ENCODE peak calls at places on chromosome 11, in five cellular contexts. N, T, E, X and I are unnamed samples.
A peak's percentile ranks its signal among the peaks of the same experiment; 100 is the strongest.

GRCh38 chr11:118609380-118610219 is 2.2 kb downstream of the PHLDB1 start:
- DNase-seq in N (no peak), T (no peak), E (no peak), X (no peak), I (no peak)

GRCh38 chr11:7204778-7205177 is 46.9 kb upstream of the SYT9 start:
- DNase-seq in N (no peak), T (no peak), E (no peak), X (no peak), I (no peak)

GRCh38 chr11:77170107-77170506 is 42.1 kb downstream of the MYO7A start:
- DNase-seq in N (no peak), T (no peak), E (peak; percentile 82), X (no peak), I (no peak)

GRCh38 chr11:58905141-58905715 is 34.1 kb upstream of the GLYATL1 start:
- DNase-seq in N (no peak), T (no peak), E (no peak), X (no peak), I (peak; percentile 27)

GRCh38 chr11:76237914-76238313 is 31.6 kb upstream of the WNT11 start:
- DNase-seq in N (no peak), T (no peak), E (no peak), X (no peak), I (no peak)

GRCh38 chr11:87889126-87889525 is 286.1 kb downstream of the RAB38 start:
- DNase-seq in N (no peak), T (no peak), E (no peak), X (no peak), I (no peak)

GRCh38 chr11:11608783-11609232 is 13.0 kb downstream of the GALNT18 start:
- DNase-seq in N (no peak), T (no peak), E (no peak), X (no peak), I (no peak)

GRCh38 chr11:45872513-45873356 is 12.7 kb upstream of the MAPK8IP1 start:
- DNase-seq in N (peak; percentile 65), T (peak; percentile 72), E (peak; percentile 69), X (no peak), I (peak; percentile 66)

GRCh38 chr11:103585911-103586310 is 450.5 kb upstream of the DDI1 start:
- DNase-seq in N (no peak), T (no peak), E (no peak), X (no peak), I (no peak)

GRCh38 chr11:84901986-84902385 is 725.2 kb downstream of the DLG2 start:
- DNase-seq in N (no peak), T (peak; percentile 17), E (no peak), X (no peak), I (no peak)

GRCh38 chr11:66124564-66124963 is 54.5 kb downstream of the PACS1 start:
- DNase-seq in N (no peak), T (no peak), E (peak; percentile 47), X (no peak), I (no peak)

GRCh38 chr11:2474059-2474901 is 29.5 kb downstream of the KCNQ1 start:
- DNase-seq in N (no peak), T (no peak), E (no peak), X (peak; percentile 75), I (no peak)

GRCh38 chr11:35036642-35037041 is 102.3 kb upstream of the CD44 start:
- DNase-seq in N (no peak), T (no peak), E (no peak), X (no peak), I (no peak)

GRCh38 chr11:17730608-17731462 is 3.7 kb upstream of the KCNC1 start:
- DNase-seq in N (peak; percentile 80), T (peak; percentile 7), E (peak; percentile 81), X (peak; percentile 71), I (peak; percentile 86)

GRCh38 chr11:115462004-115462541 is 42.1 kb downstream of the CADM1 start:
- DNase-seq in N (no peak), T (no peak), E (no peak), X (no peak), I (no peak)

GRCh38 chr11:115903179-115903578 is 399.0 kb upstream of the CADM1 start:
- DNase-seq in N (no peak), T (no peak), E (no peak), X (no peak), I (no peak)

GRCh38 chr11:44988111-44988510 is 37.4 kb upstream of the TP53I11 start:
- DNase-seq in N (no peak), T (no peak), E (no peak), X (no peak), I (peak; percentile 10)

GRCh38 chr11:63565728-63566127 is 2.5 kb upstream of the PLAAT2 start:
- DNase-seq in N (no peak), T (no peak), E (no peak), X (no peak), I (no peak)

GRCh38 chr11:61195016-61195695 is 8.2 kb upstream of the PGA3 start:
- DNase-seq in N (no peak), T (no peak), E (no peak), X (no peak), I (no peak)

GRCh38 chr11:133118563-133119303 is 413.6 kb downstream of the OPCML start:
- DNase-seq in N (no peak), T (no peak), E (no peak), X (no peak), I (no peak)

DNA sequence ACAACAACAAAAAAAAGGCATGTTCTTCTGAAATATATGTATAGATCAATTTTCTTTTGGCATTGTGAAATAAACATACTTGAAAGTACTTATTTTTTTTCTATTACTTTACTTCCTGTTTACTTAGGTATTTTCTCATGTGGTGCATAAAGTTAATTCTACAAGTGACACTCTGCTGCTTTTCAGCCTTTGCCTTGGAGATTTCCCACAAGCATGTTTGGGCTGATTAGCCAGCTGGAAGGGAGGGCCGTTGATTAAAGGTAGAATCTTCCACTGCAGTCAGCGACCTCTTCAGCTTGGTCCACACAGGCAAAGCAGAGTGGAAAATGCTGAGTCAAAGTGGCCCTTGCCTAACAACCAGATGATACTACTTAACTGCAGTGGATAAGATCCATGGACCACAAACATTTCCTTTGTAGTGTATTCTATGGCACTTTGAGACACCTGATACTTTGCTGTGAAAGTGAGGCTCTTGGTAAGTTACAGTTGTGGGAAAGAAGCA is 176.0 kb downstream of the ARHGAP42 start:
- DNase-seq in N (no peak), T (peak; percentile 77), E (peak; percentile 53), X (no peak), I (no peak)
- TF ChIP-seq CTCF in N (no peak), T (no peak), E (no peak), X (no peak), I (no peak)

DNA sequence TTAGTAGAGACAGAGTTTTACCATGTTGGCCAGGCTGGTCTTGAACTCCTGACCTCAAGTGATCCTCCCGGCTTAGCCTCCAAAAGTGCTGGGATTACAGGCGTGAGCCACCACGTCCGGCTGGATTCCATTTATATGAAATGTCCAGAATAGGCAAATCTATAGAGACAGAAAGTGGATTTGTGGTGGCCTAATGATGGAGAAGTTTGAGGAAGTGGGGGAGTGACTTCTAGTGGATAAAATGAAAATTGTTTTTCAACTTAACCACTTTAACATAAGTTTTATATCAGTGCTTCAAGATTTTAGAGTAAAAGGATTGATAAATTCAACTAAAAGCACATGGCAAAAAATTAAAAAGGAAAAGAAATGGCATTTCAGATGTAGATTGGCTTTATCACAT is 66.2 kb downstream of the HIPK3 start:
- DNase-seq in N (no peak), T (no peak), E (no peak), X (no peak), I (no peak)
- TF ChIP-seq CTCF in N (no peak), T (no peak), E (no peak), X (no peak), I (no peak)

GRCh38 chr11:120632579-120632978 is 121.0 kb downstream of the GRIK4 start:
- DNase-seq in N (no peak), T (no peak), E (no peak), X (no peak), I (peak; percentile 67)
- TF ChIP-seq CTCF in N (no peak), T (no peak), E (peak; percentile 21), X (no peak), I (no peak)

DNA sequence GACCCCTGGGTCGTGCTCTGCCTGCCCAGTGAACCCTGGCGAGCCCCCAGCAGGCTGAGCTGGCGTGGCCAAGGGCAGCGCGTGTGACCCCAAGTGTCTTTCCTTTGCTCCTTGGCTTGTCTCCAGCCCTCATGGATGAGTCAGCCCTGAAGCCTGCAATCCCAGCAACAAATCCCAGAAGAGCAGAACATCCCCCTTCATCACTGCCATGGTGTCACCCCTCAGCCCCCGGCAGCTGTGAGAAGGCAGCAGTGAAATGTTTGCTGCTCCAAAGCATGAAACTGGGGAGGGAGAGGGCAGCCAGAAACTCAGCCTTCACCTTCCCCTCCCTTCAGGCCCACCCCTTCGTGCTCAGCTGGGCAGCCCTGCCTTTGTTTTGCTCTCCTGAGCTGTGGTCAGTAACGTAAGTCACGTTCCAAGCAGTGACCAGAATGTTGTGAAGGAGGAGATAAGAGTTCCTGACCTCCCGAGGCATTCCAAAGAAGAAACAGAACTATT is 29.8 kb downstream of the ADAMTS15 start:
- DNase-seq in N (peak; percentile 16), T (peak; percentile 54), E (peak; percentile 75), X (peak; percentile 48), I (peak; percentile 16)
- TF ChIP-seq CTCF in N (no peak), T (no peak), E (no peak), X (no peak), I (no peak)

GRCh38 chr11:15941206-15941770 is 415.1 kb downstream of the SOX6 start:
- DNase-seq in N (peak; percentile 43), T (no peak), E (no peak), X (no peak), I (peak; percentile 79)
- TF ChIP-seq CTCF in N (peak; percentile 55), T (peak; percentile 95), E (no peak), X (no peak), I (peak; percentile 75)

GRCh38 chr11:839875-840617 is 2.3 kb downstream of the POLR2L start:
- DNase-seq in N (no peak), T (no peak), E (no peak), X (no peak), I (no peak)
- TF ChIP-seq CTCF in N (no peak), T (peak; percentile 35), E (peak; percentile 34), X (peak; percentile 13), I (peak; percentile 33)